ENCODE peak calls at places on chromosomes 13 and 19, in eight cellular contexts. Q is PC-3, L is uterus, T is left ventricle myocardium inferior, H is A549, O is psoas muscle, I is H9, G is thoracic aorta. W is an unnamed sample.

GRCh38 chr13:33193428-33193974 is 92.1 kb downstream of the STARD13 start:
- DNase-seq in Q (no peak), L (no peak), T (no peak), H (no peak), O (no peak), I (no peak), G (no peak), W (no peak)

GRCh38 chr13:75329723-75330122 is 152.2 kb downstream of the TBC1D4 start:
- DNase-seq in Q (no peak), L (no peak), T (no peak), H (no peak), O (no peak), I (no peak), G (no peak), W (no peak)

GRCh38 chr13:32031815-32032345 is 306 bp downstream of the FRY start:
- DNase-seq in Q (no peak), L (no peak), T (no peak), H (no peak), O (no peak), I (no peak), G (no peak), W (no peak)

GRCh38 chr19:7373862-7374261 is 25.1 kb downstream of the ARHGEF18 start:
- DNase-seq in Q (peak), L (no peak), T (no peak), H (no peak), O (no peak), I (peak), G (no peak), W (peak)

GRCh38 chr19:39246951-39247669 is 1.5 kb downstream of the IFNL4 start:
- DNase-seq in Q (no peak), L (no peak), T (peak), H (no peak), O (peak), I (peak), G (no peak), W (no peak)

GRCh38 chr19:53333071-53333465 is 481 bp upstream of the ZNF845 start:
- DNase-seq in Q (no peak), L (peak), T (peak), H (peak), O (peak), I (peak), G (peak), W (peak)

GRCh38 chr13:111328803-111329410 is 8.5 kb downstream of the TEX29 start:
- DNase-seq in Q (no peak), L (no peak), T (no peak), H (no peak), O (no peak), I (peak), G (no peak), W (peak)

GRCh38 chr13:74205313-74205690 is 71.1 kb upstream of the KLF12 start:
- DNase-seq in Q (no peak), L (no peak), T (no peak), H (no peak), O (no peak), I (no peak), G (no peak), W (no peak)

GRCh38 chr19:51187395-51188226 is 37.3 kb upstream of the CD33 start:
- DNase-seq in Q (no peak), L (no peak), T (no peak), H (no peak), O (no peak), I (no peak), G (no peak), W (no peak)

GRCh38 chr19:56837892-56838679 is 2.4 kb downstream of the PEG3 start:
- DNase-seq in Q (peak), L (peak), T (peak), H (no peak), O (peak), I (no peak), G (peak), W (no peak)

GRCh38 chr13:99617474-99618255 is 116.4 kb downstream of the TM9SF2 start:
- DNase-seq in Q (peak), L (no peak), T (no peak), H (peak), O (peak), I (peak), G (no peak), W (no peak)

GRCh38 chr13:99610702-99611289 is 109.5 kb downstream of the TM9SF2 start:
- DNase-seq in Q (no peak), L (no peak), T (no peak), H (no peak), O (no peak), I (peak), G (no peak), W (no peak)

GRCh38 chr13:99619207-99619606 is 117.9 kb downstream of the TM9SF2 start:
- DNase-seq in Q (no peak), L (no peak), T (no peak), H (no peak), O (no peak), I (no peak), G (no peak), W (no peak)

GRCh38 chr13:99614465-99614885 is 113.2 kb downstream of the TM9SF2 start:
- DNase-seq in Q (no peak), L (no peak), T (no peak), H (peak), O (no peak), I (peak), G (no peak), W (peak)
- TF ChIP-seq CTCF in Q (no peak), L (no peak), T (peak), H (peak), O (no peak), I (peak), G (no peak), W (peak)

GRCh38 chr19:16345457-16345856 is 20.8 kb downstream of the KLF2 start:
- DNase-seq in Q (no peak), L (no peak), T (no peak), H (no peak), O (no peak), I (no peak), G (no peak), W (no peak)

GRCh38 chr19:16343156-16343555 is 18.5 kb downstream of the KLF2 start:
- DNase-seq in Q (no peak), L (no peak), T (no peak), H (no peak), O (no peak), I (no peak), G (no peak), W (no peak)

GRCh38 chr19:16351133-16351809 is 26.6 kb downstream of the KLF2 start:
- DNase-seq in Q (peak), L (no peak), T (no peak), H (no peak), O (no peak), I (no peak), G (no peak), W (no peak)

GRCh38 chr19:16349551-16350171 is 25.0 kb downstream of the KLF2 start:
- DNase-seq in Q (no peak), L (no peak), T (no peak), H (no peak), O (no peak), I (no peak), G (no peak), W (no peak)

DNA sequence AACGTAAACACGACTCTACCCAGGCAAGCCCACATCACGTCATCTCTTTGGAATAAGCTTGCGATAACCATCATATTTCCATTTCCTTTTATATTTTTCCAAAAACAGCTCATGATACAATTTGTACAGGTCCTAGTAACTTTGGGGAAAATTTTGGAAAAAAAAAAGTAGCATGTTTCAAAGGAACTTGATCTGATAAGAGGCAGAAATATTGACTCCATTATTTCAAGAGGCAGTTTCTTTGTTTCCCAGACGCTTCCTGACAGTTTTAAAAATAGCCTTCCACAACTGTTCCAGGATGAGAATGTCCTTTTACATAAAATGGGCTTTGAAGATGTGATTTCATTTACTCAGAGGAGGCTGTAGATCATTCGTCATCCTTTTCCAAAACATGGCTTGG is 23.1 kb downstream of the KLF2 start:
- DNase-seq in Q (no peak), L (no peak), T (no peak), H (no peak), O (no peak), I (no peak), G (no peak), W (no peak)
- H3K27ac ChIP-seq in Q (no peak), L (peak), T (peak), H (no peak), O (peak), I (no peak), G (peak), W (peak)

GRCh38 chr13:26050568-26051230 is 1.1 kb downstream of the SHISA2 start:
- DNase-seq in Q (no peak), L (no peak), T (no peak), H (no peak), O (peak), I (peak), G (no peak), W (no peak)

GRCh38 chr13:26051231-26052135 is at the start of gene SHISA2:
- DNase-seq in Q (peak), L (no peak), T (peak), H (no peak), O (peak), I (peak), G (no peak), W (no peak)

GRCh38 chr13:26047040-26047439 is 4.8 kb downstream of the SHISA2 start:
- DNase-seq in Q (no peak), L (no peak), T (no peak), H (no peak), O (no peak), I (no peak), G (no peak), W (no peak)

GRCh38 chr13:26046639-26047038 is 5.2 kb downstream of the SHISA2 start:
- DNase-seq in Q (no peak), L (no peak), T (no peak), H (no peak), O (no peak), I (no peak), G (no peak), W (no peak)

GRCh38 chr13:26048745-26049144 is 3.1 kb downstream of the SHISA2 start:
- DNase-seq in Q (no peak), L (no peak), T (no peak), H (no peak), O (no peak), I (no peak), G (no peak), W (no peak)
- TF ChIP-seq CTCF in Q (no peak), L (no peak), T (no peak), H (no peak), O (no peak), I (no peak), G (no peak), W (no peak)

GRCh38 chr19:2270157-2270571 is 11.8 kb downstream of the PEAK3 start:
- DNase-seq in Q (no peak), L (peak), T (peak), H (no peak), O (peak), I (no peak), G (no peak), W (peak)

GRCh38 chr19:2268480-2268830 is 12.2 kb upstream of the JSRP1 start:
- DNase-seq in Q (no peak), L (no peak), T (no peak), H (no peak), O (no peak), I (no peak), G (no peak), W (no peak)

GRCh38 chr19:2268861-2269243 is 12.6 kb upstream of the JSRP1 start:
- DNase-seq in Q (no peak), L (no peak), T (no peak), H (no peak), O (no peak), I (no peak), G (no peak), W (no peak)

GRCh38 chr19:2270572-2271515 is 11.1 kb downstream of the PEAK3 start:
- DNase-seq in Q (peak), L (peak), T (peak), H (peak), O (peak), I (no peak), G (peak), W (peak)

GRCh38 chr19:2269244-2270156 is 12.5 kb downstream of the PEAK3 start:
- DNase-seq in Q (peak), L (peak), T (peak), H (peak), O (peak), I (peak), G (peak), W (peak)
- H3K27ac ChIP-seq in Q (peak), L (peak), T (peak), H (peak), O (peak), I (no peak), G (peak), W (peak)

GRCh38 chr13:37608750-37609339 is 10.3 kb upstream of the POSTN start:
- DNase-seq in Q (peak), L (no peak), T (no peak), H (no peak), O (no peak), I (no peak), G (no peak), W (no peak)
- TF ChIP-seq CTCF in Q (peak), L (peak), T (peak), H (peak), O (peak), I (peak), G (no peak), W (no peak)

GRCh38 chr19:4811328-4812131 is 20.0 kb downstream of the TICAM1 start:
- DNase-seq in Q (peak), L (peak), T (peak), H (peak), O (peak), I (peak), G (peak), W (peak)
- H3K27ac ChIP-seq in Q (peak), L (peak), T (no peak), H (peak), O (peak), I (no peak), G (peak), W (no peak)

W was measured in Peyer's patch.